ENCODE peak calls at places on chromosomes 16 and 17, in four cellular contexts. One of them, this sample, is unnamed.
A peak's percentile ranks its signal among the peaks of the same experiment; 100 is the strongest.

GRCh38 chr17:1629647-1630310 is 1.1 kb upstream of the SLC43A2 start:
- DNase-seq in GM12878: no peak
- DNase-seq in HepG2: no peak
- DNase-seq in K562: peak; percentile 74
- DNase-seq in this sample: peak; percentile 85

GRCh38 chr16:6517321-6517720 is 815.3 kb upstream of the RBFOX1 start:
- DNase-seq in GM12878: no peak
- DNase-seq in HepG2: no peak
- DNase-seq in K562: no peak
- DNase-seq in this sample: no peak

GRCh38 chr16:84916850-84917249 is 94.5 kb downstream of the ZDHHC7 start:
- DNase-seq in GM12878: no peak
- DNase-seq in HepG2: no peak
- DNase-seq in K562: no peak
- DNase-seq in this sample: no peak

GRCh38 chr16:88928405-88929375 is 48.3 kb downstream of the CBFA2T3 start:
- DNase-seq in GM12878: no peak
- DNase-seq in HepG2: peak; percentile 68
- DNase-seq in K562: no peak
- DNase-seq in this sample: no peak

GRCh38 chr16:53744449-53744848 is 40.5 kb downstream of the FTO start:
- DNase-seq in GM12878: no peak
- DNase-seq in HepG2: peak; percentile 67
- DNase-seq in K562: no peak
- DNase-seq in this sample: no peak

GRCh38 chr17:66414528-66415175 is 112.2 kb downstream of the PRKCA start:
- DNase-seq in GM12878: no peak
- DNase-seq in HepG2: no peak
- DNase-seq in K562: no peak
- DNase-seq in this sample: no peak

GRCh38 chr17:70608957-70609356 is 439.6 kb downstream of the KCNJ2 start:
- DNase-seq in GM12878: no peak
- DNase-seq in HepG2: no peak
- DNase-seq in K562: no peak
- DNase-seq in this sample: no peak

GRCh38 chr17:3043737-3044365 is 19.6 kb downstream of the OR1D5 start:
- DNase-seq in GM12878: no peak
- DNase-seq in HepG2: peak; percentile 15
- DNase-seq in K562: peak; percentile 34
- DNase-seq in this sample: peak; percentile 61

GRCh38 chr16:86490859-86491642 is 19.3 kb upstream of the FOXF1 start:
- DNase-seq in GM12878: no peak
- DNase-seq in HepG2: no peak
- DNase-seq in K562: no peak
- DNase-seq in this sample: no peak

GRCh38 chr17:57174591-57174990 is 81.7 kb upstream of the MSI2 start:
- DNase-seq in GM12878: peak; percentile 55
- DNase-seq in HepG2: no peak
- DNase-seq in K562: no peak
- DNase-seq in this sample: no peak

GRCh38 chr17:59634632-59635561 is 15.2 kb downstream of the CLTC start:
- DNase-seq in GM12878: no peak
- DNase-seq in HepG2: no peak
- DNase-seq in K562: no peak
- DNase-seq in this sample: no peak

GRCh38 chr17:15944720-15945492 is at the start of gene ADORA2B:
- DNase-seq in GM12878: no peak
- DNase-seq in HepG2: peak; percentile 60
- DNase-seq in K562: peak; percentile 74
- DNase-seq in this sample: peak; percentile 67

GRCh38 chr16:75703341-75703740 is 2.1 kb upstream of the DUXB start:
- DNase-seq in GM12878: no peak
- DNase-seq in HepG2: no peak
- DNase-seq in K562: no peak
- DNase-seq in this sample: no peak

GRCh38 chr16:30660424-30661251 is 2.4 kb downstream of the FBRS start:
- DNase-seq in GM12878: no peak
- DNase-seq in HepG2: no peak
- DNase-seq in K562: no peak
- DNase-seq in this sample: no peak

DNA sequence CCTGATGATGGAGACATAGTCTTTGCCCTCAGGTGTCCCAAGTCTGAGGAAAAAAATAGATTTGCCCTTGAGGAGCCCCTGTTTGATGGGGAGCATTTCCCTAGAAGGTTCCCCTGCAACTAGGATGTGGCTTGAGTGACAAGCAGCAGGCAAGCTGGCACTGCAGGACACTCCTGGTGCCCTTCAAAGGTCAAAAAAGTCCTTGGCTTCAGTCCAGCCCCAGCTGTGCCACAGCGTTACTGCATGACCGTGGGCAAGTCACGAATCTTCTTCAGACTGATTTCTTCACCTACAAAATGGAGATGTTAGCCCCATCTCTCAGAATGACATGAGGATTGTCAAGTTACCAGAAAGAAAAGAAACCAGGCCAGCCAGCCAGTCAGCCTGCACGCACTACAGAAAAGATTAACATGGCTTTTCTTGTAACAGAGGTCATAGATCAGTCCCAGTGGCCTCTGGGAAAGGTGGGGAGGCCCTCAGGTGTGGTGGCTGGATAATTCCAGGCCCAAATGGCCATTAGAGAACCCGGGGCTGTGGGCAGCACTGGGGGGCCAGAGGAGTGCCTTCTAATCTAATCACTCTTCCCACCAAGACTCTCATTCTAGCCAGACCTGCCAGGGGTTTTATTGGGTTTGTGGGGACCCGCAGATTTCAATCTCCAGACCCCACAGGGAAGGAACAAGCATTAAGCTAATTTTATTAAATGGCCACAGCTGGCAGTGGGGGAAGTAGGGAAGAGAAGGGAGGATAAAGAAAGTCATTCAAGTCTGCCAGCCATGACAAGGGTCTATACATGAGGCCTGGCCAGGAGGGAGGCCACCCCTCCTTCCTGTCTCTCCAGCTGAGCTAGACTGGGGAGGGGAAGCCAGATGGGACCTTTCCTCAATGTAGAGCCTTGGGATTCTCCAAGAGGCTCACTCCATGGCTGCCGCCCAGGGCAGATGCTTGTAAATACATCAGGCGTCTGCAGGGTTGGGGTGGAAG is 9.7 kb upstream of the KIF18B start:
- DNase-seq in GM12878: no peak
- DNase-seq in HepG2: no peak
- DNase-seq in K562: no peak
- DNase-seq in this sample: no peak
- TF ChIP-seq CREM in GM12878: no peak
- TF ChIP-seq CREM in HepG2: no peak
- TF ChIP-seq CREM in K562: no peak
- TF ChIP-seq CREM in this sample: no peak

DNA sequence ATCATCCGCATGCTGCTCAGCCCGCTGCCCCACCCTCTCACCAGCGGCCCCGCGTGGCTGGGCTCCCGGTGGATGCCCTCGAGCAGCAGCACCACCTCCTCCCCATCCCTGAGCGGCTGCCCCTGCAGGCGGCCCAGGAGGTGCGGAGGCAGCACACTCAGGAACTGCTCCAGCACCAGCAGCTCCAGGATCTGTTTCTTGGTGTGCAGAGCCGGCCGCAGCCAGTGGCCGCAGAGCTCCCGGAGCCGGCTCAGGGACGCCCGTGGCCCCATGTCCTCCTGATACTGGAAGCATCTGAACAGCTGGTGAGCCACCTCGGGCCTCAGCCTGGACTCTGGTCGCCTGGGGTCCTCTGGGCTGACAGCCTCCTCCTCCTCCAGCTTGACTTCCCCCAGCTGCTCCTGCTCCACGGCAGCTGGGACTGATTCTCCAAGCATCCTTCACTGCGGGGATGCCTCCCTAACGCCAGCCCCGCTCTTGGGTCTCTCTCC is 6.5 kb downstream of the ZSCAN10 start:
- DNase-seq in GM12878: no peak
- DNase-seq in HepG2: no peak
- DNase-seq in K562: no peak
- DNase-seq in this sample: no peak
- TF ChIP-seq CREM in GM12878: no peak
- TF ChIP-seq CREM in HepG2: no peak
- TF ChIP-seq CREM in K562: no peak
- TF ChIP-seq CREM in this sample: no peak

DNA sequence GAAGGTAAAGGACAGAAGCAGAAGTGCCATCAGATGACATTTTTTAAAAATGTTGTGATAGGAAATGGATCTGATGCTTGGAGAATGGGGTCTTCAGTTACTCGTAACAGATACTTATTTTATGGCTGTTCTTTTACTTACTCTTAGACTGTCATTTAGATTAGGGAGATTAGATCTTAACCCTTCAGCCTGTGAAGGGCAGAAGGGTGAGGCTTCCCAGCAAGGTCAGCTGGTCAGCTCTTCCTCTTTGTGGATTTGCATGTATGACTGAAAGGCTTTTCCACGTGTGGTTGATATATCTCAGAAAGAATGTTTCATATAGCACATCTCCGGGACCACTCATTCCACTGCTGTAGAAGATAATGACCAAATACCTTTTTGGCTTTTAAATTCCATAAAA is 27.4 kb downstream of the GRB7 start:
- DNase-seq in GM12878: no peak
- DNase-seq in HepG2: no peak
- DNase-seq in K562: no peak
- DNase-seq in this sample: no peak
- TF ChIP-seq CREM in GM12878: no peak
- TF ChIP-seq CREM in HepG2: no peak
- TF ChIP-seq CREM in K562: no peak
- TF ChIP-seq CREM in this sample: no peak

GRCh38 chr16:10994571-10994970 is 50.2 kb downstream of the CLEC16A start:
- DNase-seq in GM12878: no peak
- DNase-seq in HepG2: no peak
- DNase-seq in K562: no peak
- DNase-seq in this sample: no peak

GRCh38 chr16:10995555-10995954 is 51.2 kb downstream of the CLEC16A start:
- DNase-seq in GM12878: no peak
- DNase-seq in HepG2: no peak
- DNase-seq in K562: no peak
- DNase-seq in this sample: no peak

GRCh38 chr16:10992797-10993196 is 48.4 kb downstream of the CLEC16A start:
- DNase-seq in GM12878: no peak
- DNase-seq in HepG2: no peak
- DNase-seq in K562: peak; percentile 84
- DNase-seq in this sample: no peak

GRCh38 chr16:10992112-10992511 is 47.7 kb downstream of the CLEC16A start:
- DNase-seq in GM12878: no peak
- DNase-seq in HepG2: no peak
- DNase-seq in K562: no peak
- DNase-seq in this sample: no peak

GRCh38 chr16:10993649-10994048 is 49.3 kb downstream of the CLEC16A start:
- DNase-seq in GM12878: no peak
- DNase-seq in HepG2: no peak
- DNase-seq in K562: no peak
- DNase-seq in this sample: no peak
- TF ChIP-seq CREM in GM12878: no peak
- TF ChIP-seq CREM in HepG2: no peak
- TF ChIP-seq CREM in K562: no peak
- TF ChIP-seq CREM in this sample: no peak

DNA sequence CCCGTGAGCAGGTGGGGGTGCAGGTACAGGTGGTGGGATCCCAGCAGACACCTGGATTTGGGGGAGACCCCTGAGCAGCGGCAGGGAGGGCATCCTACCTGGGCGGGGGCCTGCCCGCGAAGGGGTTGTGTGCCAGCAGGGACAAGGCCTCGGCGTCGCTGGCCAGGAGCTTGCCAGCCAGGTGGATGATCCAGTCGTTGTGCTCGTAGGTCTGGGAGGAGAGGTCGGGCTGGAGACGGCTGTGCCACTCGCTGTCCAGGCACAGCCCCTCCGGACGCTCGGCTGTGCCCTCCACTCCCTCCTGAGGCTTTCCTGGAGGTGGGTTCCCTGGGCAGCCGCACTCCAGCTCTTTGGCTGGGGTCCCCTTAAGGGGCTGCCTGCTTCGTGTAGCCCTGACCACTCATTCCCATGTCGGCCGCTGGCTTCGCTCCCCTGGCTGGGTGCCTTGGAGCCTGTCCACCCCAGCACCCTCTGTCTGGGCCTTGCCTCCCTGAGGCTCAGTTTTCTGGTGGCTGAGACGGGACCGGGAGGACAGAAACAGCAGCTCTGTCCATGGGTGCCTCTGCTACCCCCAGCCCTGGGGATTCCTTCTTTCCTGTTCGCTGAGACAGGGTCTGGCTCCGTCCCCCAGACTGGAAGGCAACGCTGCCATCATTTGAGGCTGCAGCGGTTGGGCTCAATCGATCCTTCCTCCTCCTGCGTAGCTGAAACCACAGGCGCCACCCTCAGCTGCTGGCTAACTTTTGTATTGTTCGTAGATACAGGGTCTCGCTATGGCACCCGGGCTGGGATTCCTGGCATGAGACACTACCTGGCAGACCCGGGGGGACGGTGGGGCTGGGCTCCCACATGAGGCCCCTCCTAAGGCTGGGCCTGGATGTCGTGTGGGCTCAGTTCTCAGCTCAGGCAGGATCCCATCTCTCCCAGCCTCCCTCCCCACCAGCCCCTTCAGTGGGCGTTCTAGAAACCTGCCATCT is 68.6 kb upstream of the GNG13 start:
- DNase-seq in GM12878: no peak
- DNase-seq in HepG2: no peak
- DNase-seq in K562: no peak
- DNase-seq in this sample: no peak
- TF ChIP-seq CREM in GM12878: no peak
- TF ChIP-seq CREM in HepG2: no peak
- TF ChIP-seq CREM in K562: no peak
- TF ChIP-seq CREM in this sample: no peak

GRCh38 chr16:49061315-49061714 is 220.3 kb downstream of the CBLN1 start:
- DNase-seq in GM12878: no peak
- DNase-seq in HepG2: no peak
- DNase-seq in K562: no peak
- DNase-seq in this sample: no peak
- TF ChIP-seq CREM in GM12878: no peak
- TF ChIP-seq CREM in HepG2: no peak
- TF ChIP-seq CREM in K562: no peak
- TF ChIP-seq CREM in this sample: no peak

GRCh38 chr16:87794485-87795078 is 28.8 kb upstream of the KLHDC4 start:
- DNase-seq in GM12878: no peak
- DNase-seq in HepG2: no peak
- DNase-seq in K562: no peak
- DNase-seq in this sample: no peak
- TF ChIP-seq CREM in GM12878: no peak
- TF ChIP-seq CREM in HepG2: no peak
- TF ChIP-seq CREM in K562: no peak
- TF ChIP-seq CREM in this sample: no peak

This sample was measured in WTC11.